ENCODE peak calls at places on chromosomes 3 and 15, in nine cellular contexts. G is RKO; M is breast epithelium; X is NCI-H1694; H is heart right ventricle; U is upper lobe of right lung; C is activated T-helper 1 cell treated with anti-CD3 and anti-CD28 coated beads, Interleukin-12 subunit alpha, Interleukin-12 subunit beta, Interleukin-2, Interleukin-4 antibody, amounts not matched to agents 30 ng/mL and 10 ng/mL and 1 ng/mL, durations not matched to agents 14 hours and 24 hours and 36 hours; W is smooth muscle cell of the brain vasculature; B is hippocampal formation. Y is an unnamed sample.

GRCh38 chr3:82053236-82053635 is 291.8 kb upstream of the GBE1 start:
- DNase-seq in X (no peak), B (no peak), U (no peak), H (no peak), G (no peak), C (no peak), M (no peak), W (no peak), Y (no peak)

GRCh38 chr3:71119171-71119570 is 464.4 kb downstream of the FOXP1 start:
- DNase-seq in G (no peak), U (no peak), B (no peak), W (no peak), X (no peak), H (no peak), M (no peak), C (no peak), Y (no peak)

GRCh38 chr3:70999730-71000129 is 583.8 kb downstream of the FOXP1 start:
- DNase-seq in U (no peak), M (no peak), B (no peak), W (no peak), C (no peak), G (no peak), X (no peak), H (no peak), Y (no peak)

GRCh38 chr3:170076715-170077238 is 39.0 kb downstream of the GPR160 start:
- DNase-seq in H (no peak), G (no peak), B (no peak), M (no peak), W (no peak), U (no peak), C (no peak), X (no peak), Y (no peak)

GRCh38 chr3:133444071-133444774 is 44.4 kb downstream of the BFSP2 start:
- DNase-seq in W (no peak), X (peak), U (no peak), C (no peak), H (no peak), G (peak), B (no peak), M (no peak), Y (no peak)

GRCh38 chr15:101022876-101023275 is 103.7 kb downstream of the LRRK1 start:
- DNase-seq in G (no peak), B (no peak), W (no peak), M (no peak), C (no peak), U (no peak), X (no peak), H (no peak), Y (no peak)

GRCh38 chr3:143083781-143084180 is 35.8 kb upstream of the CHST2 start:
- DNase-seq in C (no peak), M (no peak), B (no peak), W (no peak), G (no peak), H (no peak), X (no peak), U (no peak), Y (no peak)

GRCh38 chr3:177427540-177427939 is 230.3 kb upstream of the TBL1XR1 start:
- DNase-seq in C (peak), B (no peak), H (no peak), U (no peak), G (no peak), M (no peak), X (no peak), W (no peak), Y (no peak)

GRCh38 chr3:179768080-179768479 is 115.2 kb downstream of the USP13 start:
- DNase-seq in U (no peak), B (peak), C (no peak), H (no peak), W (peak), G (peak), M (no peak), X (peak), Y (no peak)

GRCh38 chr3:1828519-1828918 is 270.1 kb upstream of the CNTN4 start:
- DNase-seq in G (no peak), C (no peak), X (no peak), M (no peak), B (no peak), U (no peak), W (no peak), H (no peak), Y (no peak)

GRCh38 chr3:12967751-12968209 is 105.4 kb downstream of the IQSEC1 start:
- DNase-seq in G (peak), B (peak), W (peak), H (peak), M (peak), U (peak), C (peak), X (no peak), Y (peak)

GRCh38 chr15:65579762-65580161 is 31.2 kb downstream of the INTS14 start:
- DNase-seq in X (no peak), B (no peak), C (no peak), M (no peak), U (no peak), H (no peak), W (no peak), G (no peak), Y (no peak)

GRCh38 chr15:88431441-88431840 is 35.7 kb downstream of the MRPL46 start:
- DNase-seq in B (no peak), G (no peak), W (no peak), M (no peak), C (no peak), U (no peak), H (no peak), X (no peak), Y (no peak)

GRCh38 chr3:23055733-23056376 is 147.3 kb upstream of the UBE2E2 start:
- DNase-seq in U (no peak), C (no peak), M (no peak), W (peak), B (no peak), G (peak), H (no peak), X (no peak), Y (no peak)

GRCh38 chr3:62669161-62669560 is 206.1 kb downstream of the CADPS start:
- DNase-seq in W (no peak), M (no peak), X (no peak), C (no peak), G (no peak), B (no peak), H (no peak), U (no peak), Y (no peak)

GRCh38 chr3:157023211-157023610 is 136.7 kb downstream of the CCNL1 start:
- DNase-seq in W (no peak), U (no peak), H (no peak), G (no peak), M (no peak), C (no peak), B (no peak), X (no peak), Y (no peak)

GRCh38 chr3:148230473-148230872 is 467.2 kb upstream of the AGTR1 start:
- DNase-seq in H (no peak), G (no peak), X (no peak), B (no peak), U (no peak), W (no peak), M (no peak), C (no peak), Y (no peak)

GRCh38 chr3:141860766-141861513 is 15.5 kb upstream of the ATP1B3 start:
- DNase-seq in W (no peak), B (no peak), M (no peak), U (no peak), X (no peak), C (no peak), G (no peak), H (no peak), Y (no peak)

GRCh38 chr3:65030847-65031463 is 343.2 kb upstream of the ADAMTS9 start:
- DNase-seq in C (no peak), B (no peak), H (no peak), U (no peak), M (no peak), X (no peak), G (peak), W (no peak), Y (no peak)

GRCh38 chr15:39350785-39351184 is 230.1 kb upstream of the THBS1 start:
- DNase-seq in M (no peak), B (no peak), U (no peak), C (no peak), G (no peak), W (no peak), H (no peak), X (no peak), Y (no peak)

GRCh38 chr3:169865176-169865800 is 4.4 kb downstream of the LRRC31 start:
- DNase-seq in G (no peak), X (no peak), C (no peak), B (no peak), W (no peak), M (no peak), U (no peak), H (no peak), Y (no peak)

GRCh38 chr3:142211034-142211433 is 14.4 kb downstream of the GK5 start:
- DNase-seq in B (no peak), X (peak), W (no peak), G (no peak), U (no peak), C (no peak), M (no peak), H (no peak), Y (no peak)

GRCh38 chr15:96361309-96362000 is 31.0 kb downstream of the NR2F2 start:
- DNase-seq in H (no peak), X (no peak), M (no peak), B (no peak), G (no peak), W (no peak), C (no peak), U (no peak), Y (no peak)

GRCh38 chr3:142881445-142882224 is 7.2 kb downstream of the PCOLCE2 start:
- DNase-seq in W (no peak), H (no peak), U (no peak), G (no peak), M (no peak), B (no peak), X (no peak), C (no peak), Y (no peak)

GRCh38 chr3:17686613-17687012 is 55.8 kb downstream of the TBC1D5 start:
- DNase-seq in U (no peak), G (peak), C (no peak), X (no peak), W (no peak), B (peak), M (no peak), H (no peak), Y (no peak)

GRCh38 chr15:37789881-37790280 is 144.6 kb upstream of the TMCO5A start:
- DNase-seq in U (no peak), G (peak), X (no peak), M (no peak), B (no peak), H (no peak), C (no peak), W (no peak), Y (no peak)

GRCh38 chr3:16529264-16529663 is 15.8 kb upstream of the RFTN1 start:
- DNase-seq in M (no peak), U (no peak), H (no peak), G (no peak), B (no peak), W (no peak), C (no peak), X (no peak), Y (no peak)

GRCh38 chr15:78208887-78209645 is 25.3 kb downstream of the ACSBG1 start:
- DNase-seq in X (no peak), U (no peak), H (no peak), C (no peak), W (no peak), B (no peak), G (no peak), M (peak), Y (no peak)